ENCODE peak calls at places on chromosomes 5 and 9, in ten cellular contexts. W, B, S, D, I, G, Z, N, Y and F are unnamed samples.

GRCh38 chr9:99360026-99360425 is 137.9 kb downstream of the SEC61B start:
- DNase-seq in D (no peak), N (no peak), S (no peak), Y (no peak), W (no peak), B (no peak), I (no peak), Z (no peak), G (peak; percentile 41), F (no peak)

GRCh38 chr9:219670-220365 is 5.2 kb downstream of the DOCK8 start:
- DNase-seq in B (no peak), Z (no peak), G (no peak), W (no peak), D (no peak), Y (no peak), S (no peak), I (no peak), N (no peak), F (no peak)

GRCh38 chr9:105415344-105415980 is 32.4 kb upstream of the FSD1L start:
- DNase-seq in Y (peak; percentile 71), N (peak; percentile 90), W (peak; percentile 87), D (peak; percentile 52), S (no peak), G (peak; percentile 50), Z (peak; percentile 69), I (no peak), B (no peak), F (no peak)

GRCh38 chr5:174323878-174324281 is 278.4 kb downstream of the NSG2 start:
- DNase-seq in D (peak; percentile 80), G (no peak), S (peak; percentile 8), N (peak; percentile 91), Z (peak; percentile 37), I (peak; percentile 61), B (no peak), W (peak; percentile 89), Y (peak; percentile 61), F (no peak)

GRCh38 chr5:65961644-65962043 is 35.3 kb downstream of the ERBIN start:
- DNase-seq in Z (peak; percentile 68), Y (no peak), N (no peak), D (peak; percentile 58), S (no peak), I (no peak), B (no peak), G (no peak), W (no peak), F (peak; percentile 9)

GRCh38 chr5:114305402-114306207 is 56.3 kb upstream of the KCNN2 start:
- DNase-seq in N (peak; percentile 64), Z (peak; percentile 37), S (no peak), I (no peak), B (peak; percentile 12), W (peak; percentile 55), Y (peak; percentile 46), G (no peak), D (peak; percentile 13), F (peak; percentile 72)

GRCh38 chr9:136093331-136093986 is 1.6 kb downstream of the NACC2 start:
- DNase-seq in B (no peak), D (peak; percentile 51), W (no peak), I (no peak), Z (peak; percentile 38), G (no peak), Y (no peak), N (no peak), S (no peak), F (no peak)

GRCh38 chr5:2193142-2193922 is 310.6 kb upstream of the IRX4 start:
- DNase-seq in D (no peak), G (no peak), B (no peak), N (no peak), W (no peak), Z (no peak), I (no peak), Y (no peak), S (no peak), F (no peak)

GRCh38 chr5:115267617-115268016 is 4.9 kb upstream of the PGGT1B start:
- DNase-seq in N (no peak), D (peak; percentile 77), I (no peak), Y (no peak), W (no peak), G (no peak), Z (peak; percentile 28), B (no peak), S (no peak), F (no peak)

GRCh38 chr5:140468188-140468587 is 66.6 kb downstream of the ANKHD1 start:
- DNase-seq in S (no peak), Z (peak; percentile 43), D (no peak), I (no peak), G (no peak), W (no peak), B (no peak), N (no peak), Y (peak; percentile 65), F (no peak)